ENCODE peak calls at places on chromosomes 12 and 14, in ten cellular contexts. O is anterior cingulate cortex; H is transverse colon; U is Right ventricle myocardium inferior; Q is NCI-H1694 treated with DMSO at 0.1 percent for 48 hours; C is HCT116; B is CD8-positive, alpha-beta T cell; F is GM12878; T is endothelial cell; G is fibroblast of the conjunctiva. P is an unnamed sample.

GRCh38 chr12:112524676-112525425 is 106.1 kb downstream of the PTPN11 start:
- DNase-seq in O (no peak), H (no peak), U (no peak), Q (no peak), C (no peak), B (no peak), F (no peak), T (no peak), G (peak), P (no peak)

GRCh38 chr12:64610092-64610659 is at the start of gene RASSF3:
- DNase-seq in O (peak), H (peak), U (peak), Q (no peak), C (peak), B (peak), F (no peak), T (peak), G (no peak), P (peak)

GRCh38 chr12:71223139-71223538 is 65.3 kb upstream of the TSPAN8 start:
- DNase-seq in O (no peak), H (no peak), U (no peak), Q (no peak), C (no peak), B (no peak), F (no peak), T (no peak), G (no peak), P (no peak)

GRCh38 chr14:50103558-50103957 is 12.8 kb downstream of the VCPKMT start:
- DNase-seq in O (no peak), H (no peak), U (no peak), Q (no peak), C (no peak), B (no peak), F (no peak), T (no peak), G (no peak), P (no peak)

GRCh38 chr14:25055998-25056687 is 6.2 kb upstream of the STXBP6 start:
- DNase-seq in O (no peak), H (no peak), U (no peak), Q (no peak), C (no peak), B (no peak), F (no peak), T (no peak), G (no peak), P (no peak)

GRCh38 chr12:1795221-1795784 is 25.1 kb upstream of the LRTM2 start:
- DNase-seq in O (no peak), H (no peak), U (no peak), Q (peak), C (no peak), B (peak), F (no peak), T (no peak), G (no peak), P (no peak)

GRCh38 chr12:123384994-123385376 is 1.1 kb downstream of the KMT5A start:
- DNase-seq in O (no peak), H (no peak), U (no peak), Q (no peak), C (no peak), B (no peak), F (no peak), T (no peak), G (peak), P (no peak)

GRCh38 chr12:132623072-132623869 is 4.7 kb downstream of the P2RX2 start:
- DNase-seq in O (no peak), H (no peak), U (no peak), Q (no peak), C (no peak), B (no peak), F (no peak), T (no peak), G (no peak), P (no peak)

GRCh38 chr14:32991706-32992105 is 53.0 kb downstream of the NPAS3 start:
- DNase-seq in O (no peak), H (no peak), U (no peak), Q (no peak), C (no peak), B (no peak), F (no peak), T (no peak), G (no peak), P (no peak)

GRCh38 chr14:36657409-36658090 is 4.1 kb upstream of the PAX9 start:
- DNase-seq in O (no peak), H (no peak), U (no peak), Q (no peak), C (no peak), B (no peak), F (no peak), T (no peak), G (no peak), P (peak)

GRCh38 chr14:98984719-98985041 is 287.3 kb downstream of the BCL11B start:
- DNase-seq in O (no peak), H (peak), U (no peak), Q (no peak), C (no peak), B (peak), F (no peak), T (no peak), G (no peak), P (no peak)

GRCh38 chr14:85010186-85010585 is 519.8 kb upstream of the FLRT2 start:
- DNase-seq in O (no peak), H (no peak), U (no peak), Q (no peak), C (no peak), B (no peak), F (no peak), T (no peak), G (no peak), P (no peak)

GRCh38 chr14:85911044-85911443 is 381.1 kb downstream of the FLRT2 start:
- DNase-seq in O (no peak), H (no peak), U (no peak), Q (no peak), C (no peak), B (no peak), F (no peak), T (no peak), G (no peak), P (no peak)

GRCh38 chr12:34107781-34108404 is 85.6 kb downstream of the ALG10 start:
- DNase-seq in O (no peak), H (no peak), U (no peak), Q (no peak), C (no peak), B (no peak), F (no peak), T (no peak), G (no peak), P (no peak)

P was measured in AG20443.